ENCODE peak calls at places on chromosomes 3 and 15, in eight cellular contexts. M, B, T, P, K, I, S and N are unnamed samples.

GRCh38 chr15:75721923-75722870 is 9.5 kb upstream of the CSPG4 start:
- DNase-seq in T (no peak), B (no peak), P (no peak), I (no peak), K (no peak), M (no peak), S (peak; percentile 65), N (no peak)

GRCh38 chr15:40047413-40048154 is 8.6 kb upstream of the SRP14 start:
- DNase-seq in I (peak; percentile 44), P (no peak), K (no peak), B (no peak), M (peak; percentile 84), S (peak; percentile 73), T (peak; percentile 76), N (peak; percentile 75)

GRCh38 chr3:58588030-58588614 is 10.9 kb upstream of the FAM107A start:
- DNase-seq in P (no peak), S (no peak), K (no peak), I (no peak), T (no peak), M (peak; percentile 29), B (peak; percentile 81), N (no peak)

GRCh38 chr3:121998030-121998580 is 23.9 kb downstream of the ILDR1 start:
- DNase-seq in M (peak; percentile 76), I (peak; percentile 40), B (no peak), P (no peak), S (no peak), T (no peak), K (no peak), N (no peak)

GRCh38 chr3:155643581-155644165 is 101.2 kb downstream of the PLCH1 start:
- DNase-seq in T (no peak), S (no peak), M (no peak), B (no peak), P (no peak), I (no peak), K (no peak), N (no peak)

GRCh38 chr15:69200773-69201745 is 40.6 kb downstream of the GLCE start:
- DNase-seq in K (peak; percentile 62), M (no peak), S (no peak), P (no peak), T (no peak), I (no peak), B (no peak), N (no peak)

GRCh38 chr3:47916201-47916600 is 100.0 kb downstream of the MAP4 start:
- DNase-seq in M (no peak), I (no peak), B (no peak), S (no peak), T (no peak), K (no peak), P (no peak), N (no peak)

GRCh38 chr15:82970078-82970686 is 15.8 kb upstream of the RAMAC start:
- DNase-seq in P (no peak), S (no peak), M (no peak), K (no peak), T (no peak), I (no peak), B (no peak), N (no peak)

GRCh38 chr3:111534701-111535100 is 7.3 kb upstream of the CD96 start:
- DNase-seq in P (no peak), I (no peak), S (no peak), K (no peak), T (no peak), B (no peak), M (peak; percentile 61), N (no peak)

GRCh38 chr15:43210807-43211206 is 10.0 kb downstream of the EPB42 start:
- DNase-seq in I (no peak), S (no peak), B (no peak), M (no peak), T (no peak), P (no peak), K (no peak), N (no peak)

GRCh38 chr3:197541756-197542539 is 13.8 kb downstream of the BDH1 start:
- DNase-seq in S (no peak), M (peak; percentile 89), B (peak; percentile 55), K (no peak), T (no peak), P (no peak), I (no peak), N (no peak)

GRCh38 chr15:91289324-91289723 is 189.3 kb downstream of the SV2B start:
- DNase-seq in I (peak; percentile 38), P (no peak), B (no peak), M (no peak), T (no peak), K (no peak), S (no peak), N (peak; percentile 22)
- TF ChIP-seq CTCF in I (peak; percentile 50), P (no peak), B (no peak), M (no peak), T (no peak), K (no peak), S (no peak), N (no peak)

GRCh38 chr15:41928637-41929620 is 35.1 kb upstream of the SPTBN5 start:
- DNase-seq in T (peak; percentile 73), M (no peak), K (peak; percentile 60), B (no peak), P (peak; percentile 83), I (no peak), S (peak; percentile 83), N (no peak)

GRCh38 chr15:41932511-41932910 is 38.7 kb upstream of the SPTBN5 start:
- DNase-seq in K (no peak), I (no peak), S (peak; percentile 62), M (no peak), B (no peak), T (peak; percentile 47), P (no peak), N (no peak)

GRCh38 chr15:41932101-41932500 is 38.2 kb upstream of the SPTBN5 start:
- DNase-seq in P (no peak), M (no peak), T (peak; percentile 45), B (no peak), S (peak; percentile 46), I (no peak), K (no peak), N (no peak)

GRCh38 chr15:41930867-41931222 is 37.0 kb upstream of the SPTBN5 start:
- DNase-seq in K (no peak), S (no peak), M (no peak), P (no peak), T (no peak), B (no peak), I (no peak), N (no peak)

GRCh38 chr15:41930221-41930866 is 36.5 kb upstream of the SPTBN5 start:
- DNase-seq in P (no peak), M (peak; percentile 96), I (no peak), K (peak; percentile 83), S (peak; percentile 85), T (peak; percentile 63), B (no peak), N (no peak)
- TF ChIP-seq CTCF in P (no peak), M (peak; percentile 26), I (no peak), K (no peak), S (peak; percentile 47), T (peak; percentile 28), B (no peak), N (no peak)

GRCh38 chr3:133834621-133835417 is 29.2 kb downstream of the SRPRB start:
- DNase-seq in K (peak; percentile 8), B (no peak), P (no peak), T (peak; percentile 48), M (no peak), I (no peak), S (no peak), N (no peak)

GRCh38 chr3:133835418-133835743 is 29.8 kb downstream of the SRPRB start:
- DNase-seq in K (no peak), T (peak; percentile 13), I (no peak), P (no peak), M (no peak), B (no peak), S (no peak), N (no peak)

GRCh38 chr3:133832802-133833144 is 27.2 kb downstream of the SRPRB start:
- DNase-seq in M (no peak), I (no peak), S (no peak), T (no peak), P (no peak), K (no peak), B (no peak), N (no peak)

GRCh38 chr3:133833267-133833666 is 27.7 kb downstream of the SRPRB start:
- DNase-seq in B (no peak), K (no peak), T (peak; percentile 35), M (no peak), S (no peak), P (no peak), I (no peak), N (no peak)

GRCh38 chr3:133833880-133834620 is 28.4 kb downstream of the SRPRB start:
- DNase-seq in S (no peak), P (no peak), M (no peak), I (no peak), B (no peak), T (peak; percentile 27), K (peak; percentile 9), N (no peak)
- TF ChIP-seq CTCF in S (no peak), P (no peak), M (no peak), I (no peak), B (no peak), T (no peak), K (no peak), N (no peak)

GRCh38 chr3:127444761-127445160 is 145.8 kb downstream of the TPRA1 start:
- DNase-seq in B (no peak), K (no peak), P (peak; percentile 13), T (peak; percentile 47), S (peak; percentile 20), I (no peak), M (no peak), N (no peak)

GRCh38 chr3:127443581-127444375 is 146.8 kb downstream of the TPRA1 start:
- DNase-seq in I (no peak), T (peak; percentile 43), P (peak; percentile 19), S (peak; percentile 54), M (no peak), B (no peak), K (no peak), N (no peak)

GRCh38 chr3:127448161-127448561 is 142.4 kb downstream of the TPRA1 start:
- DNase-seq in T (peak; percentile 48), B (no peak), K (no peak), S (peak; percentile 9), M (no peak), I (no peak), P (peak; percentile 29), N (no peak)

GRCh38 chr3:127446756-127447155 is 143.8 kb downstream of the TPRA1 start:
- DNase-seq in P (peak; percentile 10), T (peak; percentile 53), K (no peak), M (no peak), B (no peak), S (peak; percentile 43), I (no peak), N (no peak)

DNA sequence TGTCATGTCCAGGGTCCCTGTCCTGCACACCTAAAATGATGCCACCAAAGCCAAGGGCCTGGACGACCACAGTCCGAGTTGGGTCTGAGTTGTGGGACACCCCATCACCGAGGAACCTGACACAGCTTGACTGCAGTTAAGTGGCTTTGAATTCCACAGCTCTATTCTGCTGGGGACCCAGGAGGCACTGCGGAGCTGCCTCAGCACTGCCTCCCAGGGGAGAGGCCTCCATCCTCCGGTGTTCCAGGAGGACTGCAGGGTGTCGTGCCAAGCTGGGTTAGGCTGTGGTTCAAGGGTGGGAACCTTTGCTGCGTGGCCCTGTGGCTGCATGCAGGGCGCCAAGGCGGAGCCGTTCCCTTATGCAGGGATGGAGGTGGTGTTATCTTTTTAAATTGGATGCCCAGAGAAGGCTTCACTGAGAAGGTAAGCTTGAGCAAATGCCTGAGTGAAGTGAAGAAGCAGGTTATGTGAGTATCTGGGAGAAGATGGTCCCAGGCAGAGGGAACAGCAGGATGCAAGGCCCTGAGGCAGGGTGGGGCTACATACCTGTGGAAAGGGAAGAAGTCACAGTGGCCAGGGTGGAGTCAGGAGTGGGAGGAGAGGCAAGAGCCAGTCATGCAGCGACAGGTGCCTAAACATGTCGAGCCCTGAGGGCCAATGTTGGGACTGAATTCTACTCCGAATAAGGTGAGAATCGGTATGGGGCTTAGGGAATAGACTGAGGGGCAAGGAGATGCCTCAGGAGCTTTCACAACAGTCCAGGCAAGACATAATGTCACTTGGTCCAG is 144.8 kb downstream of the TPRA1 start:
- DNase-seq in M (no peak), I (no peak), T (peak; percentile 48), S (peak; percentile 34), P (peak; percentile 36), B (no peak), K (no peak), N (no peak)
- TF ChIP-seq CTCF in M (no peak), I (no peak), T (no peak), S (no peak), P (no peak), B (no peak), K (no peak), N (no peak)